ENCODE peak calls at places on chromosomes 1 and 21, in nine cellular contexts. A, E, D, J, Q, L, G, H and S are unnamed samples.

GRCh38 chr1:153652795-153653507 is 5.6 kb upstream of the SNAPIN start:
- DNase-seq in A (no peak), E (peak; percentile 80), D (peak; percentile 34), J (no peak), Q (peak; percentile 68), L (no peak), G (no peak), H (no peak), S (peak; percentile 69)

GRCh38 chr1:182791464-182792179 is 2.0 kb downstream of the NPL start:
- DNase-seq in A (no peak), E (no peak), D (no peak), J (no peak), Q (no peak), L (no peak), G (no peak), H (no peak), S (no peak)

GRCh38 chr1:31799895-31800676 is 15.7 kb downstream of the SPOCD1 start:
- DNase-seq in A (no peak), E (no peak), D (no peak), J (no peak), Q (no peak), L (no peak), G (no peak), H (peak; percentile 54), S (no peak)

GRCh38 chr1:101101362-101101761 is 75.8 kb upstream of the DPH5 start:
- DNase-seq in A (no peak), E (peak; percentile 52), D (no peak), J (no peak), Q (peak; percentile 17), L (no peak), G (no peak), H (no peak), S (no peak)

GRCh38 chr1:222880586-222880985 is 65.7 kb downstream of the DISP1 start:
- DNase-seq in A (no peak), E (peak; percentile 75), D (peak; percentile 10), J (no peak), Q (peak; percentile 85), L (no peak), G (no peak), H (no peak), S (no peak)

GRCh38 chr1:46076343-46076742 is 56.1 kb downstream of the PIK3R3 start:
- DNase-seq in A (no peak), E (no peak), D (no peak), J (no peak), Q (no peak), L (no peak), G (no peak), H (no peak), S (no peak)

GRCh38 chr1:65075123-65075976 is 72.7 kb upstream of the AK4 start:
- DNase-seq in A (peak; percentile 75), E (peak; percentile 71), D (peak; percentile 75), J (peak; percentile 51), Q (peak; percentile 42), L (peak; percentile 40), G (peak; percentile 78), H (no peak), S (no peak)

GRCh38 chr21:43361127-43361492 is 65.8 kb downstream of the SIK1 start:
- DNase-seq in A (no peak), E (peak; percentile 74), D (no peak), J (no peak), Q (no peak), L (no peak), G (peak; percentile 34), H (no peak), S (no peak)

GRCh38 chr1:204461331-204462228 is 33.0 kb downstream of the PIK3C2B start:
- DNase-seq in A (no peak), E (no peak), D (peak; percentile 94), J (no peak), Q (no peak), L (no peak), G (peak; percentile 18), H (no peak), S (no peak)

GRCh38 chr1:228161381-228161780 is 4.2 kb upstream of the IBA57 start:
- DNase-seq in A (no peak), E (peak; percentile 35), D (no peak), J (no peak), Q (no peak), L (no peak), G (no peak), H (peak; percentile 22), S (no peak)

GRCh38 chr1:172756029-172756428 is 97.1 kb downstream of the FASLG start:
- DNase-seq in A (no peak), E (no peak), D (no peak), J (no peak), Q (no peak), L (no peak), G (no peak), H (no peak), S (no peak)

GRCh38 chr21:16424331-16424749 is 694.6 kb downstream of the USP25 start:
- DNase-seq in A (no peak), E (no peak), D (peak; percentile 77), J (no peak), Q (peak; percentile 75), L (no peak), G (no peak), H (no peak), S (no peak)

GRCh38 chr1:183634429-183635065 is 1.0 kb downstream of the ARPC5 start:
- DNase-seq in A (no peak), E (peak; percentile 52), D (no peak), J (no peak), Q (no peak), L (no peak), G (no peak), H (no peak), S (no peak)

GRCh38 chr1:8970870-8971337 is 25.2 kb downstream of the CA6 start:
- DNase-seq in A (peak; percentile 73), E (no peak), D (no peak), J (no peak), Q (no peak), L (no peak), G (peak; percentile 79), H (no peak), S (no peak)

GRCh38 chr1:226643167-226643566 is 94.6 kb downstream of the STUM start:
- DNase-seq in A (no peak), E (peak; percentile 67), D (no peak), J (no peak), Q (peak; percentile 89), L (peak; percentile 62), G (no peak), H (peak; percentile 72), S (peak; percentile 46)

GRCh38 chr1:108028841-108029401 is 63.9 kb upstream of the VAV3 start:
- DNase-seq in A (no peak), E (no peak), D (no peak), J (no peak), Q (no peak), L (no peak), G (no peak), H (no peak), S (no peak)

GRCh38 chr1:19764848-19765247 is 34.9 kb downstream of the TMCO4 start:
- DNase-seq in A (no peak), E (peak; percentile 40), D (no peak), J (no peak), Q (peak; percentile 86), L (no peak), G (no peak), H (no peak), S (no peak)
- H3K4me3 ChIP-seq in A (no peak overlapping the region), E (peak overlapping the region; percentile 29), D (no peak overlapping the region), J (no peak overlapping the region), Q (no peak overlapping the region), L (no peak overlapping the region), G (no peak overlapping the region), H (no peak overlapping the region), S (no peak overlapping the region)

GRCh38 chr1:116335847-116336246 is 37.2 kb upstream of the ATP1A1 start:
- DNase-seq in A (no peak), E (no peak), D (no peak), J (no peak), Q (no peak), L (no peak), G (no peak), H (no peak), S (no peak)

GRCh38 chr1:116332461-116332860 is 40.6 kb upstream of the ATP1A1 start:
- DNase-seq in A (no peak), E (no peak), D (no peak), J (no peak), Q (no peak), L (no peak), G (no peak), H (no peak), S (no peak)

GRCh38 chr1:116334868-116335649 is 38.0 kb upstream of the ATP1A1 start:
- DNase-seq in A (no peak), E (no peak), D (peak; percentile 52), J (no peak), Q (no peak), L (no peak), G (no peak), H (no peak), S (no peak)

GRCh38 chr1:116333171-116334014 is 39.7 kb upstream of the ATP1A1 start:
- DNase-seq in A (no peak), E (no peak), D (no peak), J (no peak), Q (no peak), L (no peak), G (no peak), H (no peak), S (no peak)

GRCh38 chr1:116334015-116334547 is 39.0 kb upstream of the ATP1A1 start:
- DNase-seq in A (no peak), E (peak; percentile 12), D (peak; percentile 49), J (no peak), Q (no peak), L (no peak), G (no peak), H (peak; percentile 56), S (no peak)
- H3K27ac ChIP-seq in A (no peak overlapping the region), E (no peak overlapping the region), D (no peak overlapping the region), J (no peak overlapping the region), Q (no peak overlapping the region), L (no peak overlapping the region), G (no peak overlapping the region), H (peak overlapping the region; percentile 18), S (no peak overlapping the region)

DNA sequence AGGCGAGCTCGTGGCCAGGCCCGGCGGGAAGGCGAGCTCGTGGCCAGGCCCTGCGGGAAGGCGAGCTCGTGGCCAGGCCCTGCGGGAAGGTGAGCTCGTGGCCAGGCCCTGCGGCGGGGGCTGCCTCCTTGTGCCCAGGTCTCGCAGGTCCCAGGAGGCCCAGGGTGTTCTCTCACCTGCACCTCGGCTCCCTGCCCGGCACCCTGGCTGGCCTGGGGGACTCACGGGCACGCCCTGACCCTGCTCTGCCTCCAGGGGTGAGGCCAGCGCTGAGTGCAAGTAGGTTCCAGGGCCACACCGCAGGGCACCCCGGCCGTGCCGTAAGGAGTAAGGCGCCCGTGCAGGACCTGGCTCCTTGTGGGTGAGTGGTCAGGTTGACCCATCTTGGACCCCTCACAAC is 4.4 kb downstream of the SDF4 start:
- DNase-seq in A (no peak), E (no peak), D (no peak), J (no peak), Q (no peak), L (no peak), G (no peak), H (no peak), S (no peak)
- H3K36me3 ChIP-seq in A (peaks cover 25% of the 10 kb centered on the region), E (no peaks in the 10 kb centered on the region), D (peaks cover 37% of the 10 kb centered on the region), J (peaks cover 8% of the 10 kb centered on the region), Q (peaks cover 34% of the 10 kb centered on the region), L (no peaks in the 10 kb centered on the region), G (peaks cover 2% of the 10 kb centered on the region), H (peaks cover 64% of the 10 kb centered on the region), S (no peaks in the 10 kb centered on the region)

DNA sequence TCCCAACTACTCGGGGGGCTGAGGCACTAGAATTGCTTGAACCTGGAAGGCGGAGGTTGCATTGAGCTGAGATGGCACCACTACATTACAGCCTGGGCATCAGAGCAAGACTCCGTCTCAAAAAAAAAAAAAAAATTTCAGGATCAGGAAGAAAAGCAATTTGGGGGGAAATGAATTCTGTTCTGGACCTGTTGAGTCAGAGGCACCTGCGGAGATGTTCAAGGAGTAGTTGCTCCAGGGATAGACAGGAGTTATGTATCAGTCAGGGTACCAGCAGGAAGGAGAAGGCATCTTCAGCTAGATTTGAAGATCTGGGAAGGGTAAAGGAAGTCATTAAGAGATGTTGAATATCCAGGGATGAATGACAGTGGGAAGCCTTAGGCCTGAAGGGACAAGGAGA is 2.9 kb upstream of the RHBDL2 start:
- DNase-seq in A (no peak), E (no peak), D (no peak), J (no peak), Q (no peak), L (no peak), G (no peak), H (no peak), S (no peak)
- H3K4me3 ChIP-seq in A (no peak overlapping the region), E (no peak overlapping the region), D (no peak overlapping the region), J (no peak overlapping the region), Q (no peak overlapping the region), L (no peak overlapping the region), G (no peak overlapping the region), H (no peak overlapping the region), S (no peak overlapping the region)